ENCODE peak calls at places on chromosomes 1 and 21, in ten cellular contexts. One of them, this sample, is unnamed.

GRCh38 chr1:156368889-156369684 is at the start of gene RHBG:
- DNase-seq in stimulated activated CD8-positive, alpha-beta memory T cell treated with anti-CD3 and anti-CD28 coated beads, Interleukin-4, amount 100 ng/mL, for 4 hours: no peak
- DNase-seq in PC-3: peak
- DNase-seq in EL: peak
- DNase-seq in nucleus accumbens: no peak
- DNase-seq in head of caudate nucleus: no peak
- DNase-seq in HEK293T: no peak
- DNase-seq in astrocyte of the spinal cord: peak
- DNase-seq in midbrain: no peak
- DNase-seq in LHCN-M2: no peak
- DNase-seq in this sample: no peak

GRCh38 chr1:74712863-74713262 is 20.0 kb downstream of the CRYZ start:
- DNase-seq in stimulated activated CD8-positive, alpha-beta memory T cell treated with anti-CD3 and anti-CD28 coated beads, Interleukin-4, amount 100 ng/mL, for 4 hours: no peak
- DNase-seq in PC-3: no peak
- DNase-seq in EL: no peak
- DNase-seq in nucleus accumbens: no peak
- DNase-seq in head of caudate nucleus: no peak
- DNase-seq in HEK293T: no peak
- DNase-seq in astrocyte of the spinal cord: no peak
- DNase-seq in midbrain: peak
- DNase-seq in LHCN-M2: no peak
- DNase-seq in this sample: no peak

GRCh38 chr1:106975944-106976343 is 80.5 kb upstream of the PRMT6 start:
- DNase-seq in stimulated activated CD8-positive, alpha-beta memory T cell treated with anti-CD3 and anti-CD28 coated beads, Interleukin-4, amount 100 ng/mL, for 4 hours: no peak
- DNase-seq in PC-3: peak
- DNase-seq in EL: peak
- DNase-seq in nucleus accumbens: no peak
- DNase-seq in head of caudate nucleus: no peak
- DNase-seq in HEK293T: no peak
- DNase-seq in astrocyte of the spinal cord: no peak
- DNase-seq in midbrain: no peak
- DNase-seq in LHCN-M2: no peak
- DNase-seq in this sample: no peak

GRCh38 chr1:166350490-166350889 is 183.7 kb upstream of the FAM78B start:
- DNase-seq in stimulated activated CD8-positive, alpha-beta memory T cell treated with anti-CD3 and anti-CD28 coated beads, Interleukin-4, amount 100 ng/mL, for 4 hours: no peak
- DNase-seq in PC-3: no peak
- DNase-seq in EL: no peak
- DNase-seq in nucleus accumbens: no peak
- DNase-seq in head of caudate nucleus: no peak
- DNase-seq in HEK293T: peak
- DNase-seq in astrocyte of the spinal cord: no peak
- DNase-seq in midbrain: no peak
- DNase-seq in LHCN-M2: no peak
- DNase-seq in this sample: no peak

GRCh38 chr1:170518185-170518834 is 13.7 kb upstream of the GORAB start:
- DNase-seq in stimulated activated CD8-positive, alpha-beta memory T cell treated with anti-CD3 and anti-CD28 coated beads, Interleukin-4, amount 100 ng/mL, for 4 hours: no peak
- DNase-seq in PC-3: no peak
- DNase-seq in EL: no peak
- DNase-seq in nucleus accumbens: no peak
- DNase-seq in head of caudate nucleus: no peak
- DNase-seq in HEK293T: no peak
- DNase-seq in astrocyte of the spinal cord: no peak
- DNase-seq in midbrain: no peak
- DNase-seq in LHCN-M2: no peak
- DNase-seq in this sample: no peak

GRCh38 chr1:10556430-10557005 is 81.8 kb downstream of the PEX14 start:
- DNase-seq in stimulated activated CD8-positive, alpha-beta memory T cell treated with anti-CD3 and anti-CD28 coated beads, Interleukin-4, amount 100 ng/mL, for 4 hours: no peak
- DNase-seq in PC-3: no peak
- DNase-seq in EL: no peak
- DNase-seq in nucleus accumbens: no peak
- DNase-seq in head of caudate nucleus: no peak
- DNase-seq in HEK293T: peak
- DNase-seq in astrocyte of the spinal cord: no peak
- DNase-seq in midbrain: no peak
- DNase-seq in LHCN-M2: no peak
- DNase-seq in this sample: no peak

GRCh38 chr1:44632511-44633072 is 41.7 kb downstream of the TMEM53 start:
- DNase-seq in stimulated activated CD8-positive, alpha-beta memory T cell treated with anti-CD3 and anti-CD28 coated beads, Interleukin-4, amount 100 ng/mL, for 4 hours: no peak
- DNase-seq in PC-3: no peak
- DNase-seq in EL: no peak
- DNase-seq in nucleus accumbens: no peak
- DNase-seq in head of caudate nucleus: no peak
- DNase-seq in HEK293T: no peak
- DNase-seq in astrocyte of the spinal cord: no peak
- DNase-seq in midbrain: no peak
- DNase-seq in LHCN-M2: no peak
- DNase-seq in this sample: no peak

GRCh38 chr1:112337028-112337531 is 58.9 kb upstream of the CTTNBP2NL start:
- DNase-seq in stimulated activated CD8-positive, alpha-beta memory T cell treated with anti-CD3 and anti-CD28 coated beads, Interleukin-4, amount 100 ng/mL, for 4 hours: no peak
- DNase-seq in PC-3: peak
- DNase-seq in EL: peak
- DNase-seq in nucleus accumbens: no peak
- DNase-seq in head of caudate nucleus: peak
- DNase-seq in HEK293T: peak
- DNase-seq in astrocyte of the spinal cord: no peak
- DNase-seq in midbrain: peak
- DNase-seq in LHCN-M2: peak
- DNase-seq in this sample: no peak

GRCh38 chr1:201882665-201883132 is 6.0 kb upstream of the SHISA4 start:
- DNase-seq in stimulated activated CD8-positive, alpha-beta memory T cell treated with anti-CD3 and anti-CD28 coated beads, Interleukin-4, amount 100 ng/mL, for 4 hours: no peak
- DNase-seq in PC-3: peak
- DNase-seq in EL: peak
- DNase-seq in nucleus accumbens: no peak
- DNase-seq in head of caudate nucleus: peak
- DNase-seq in HEK293T: no peak
- DNase-seq in astrocyte of the spinal cord: peak
- DNase-seq in midbrain: no peak
- DNase-seq in LHCN-M2: peak
- DNase-seq in this sample: no peak

GRCh38 chr1:48916121-48917069 is 139.7 kb upstream of the BEND5 start:
- DNase-seq in stimulated activated CD8-positive, alpha-beta memory T cell treated with anti-CD3 and anti-CD28 coated beads, Interleukin-4, amount 100 ng/mL, for 4 hours: no peak
- DNase-seq in PC-3: peak
- DNase-seq in EL: peak
- DNase-seq in nucleus accumbens: peak
- DNase-seq in head of caudate nucleus: no peak
- DNase-seq in HEK293T: peak
- DNase-seq in astrocyte of the spinal cord: peak
- DNase-seq in midbrain: peak
- DNase-seq in LHCN-M2: peak
- DNase-seq in this sample: no peak

GRCh38 chr1:36941579-36941978 is 92.7 kb downstream of the GRIK3 start:
- DNase-seq in stimulated activated CD8-positive, alpha-beta memory T cell treated with anti-CD3 and anti-CD28 coated beads, Interleukin-4, amount 100 ng/mL, for 4 hours: no peak
- DNase-seq in PC-3: no peak
- DNase-seq in EL: no peak
- DNase-seq in nucleus accumbens: no peak
- DNase-seq in head of caudate nucleus: no peak
- DNase-seq in HEK293T: no peak
- DNase-seq in astrocyte of the spinal cord: no peak
- DNase-seq in midbrain: no peak
- DNase-seq in LHCN-M2: no peak
- DNase-seq in this sample: no peak

GRCh38 chr21:45116066-45116465 is 41.7 kb downstream of the ADARB1 start:
- DNase-seq in stimulated activated CD8-positive, alpha-beta memory T cell treated with anti-CD3 and anti-CD28 coated beads, Interleukin-4, amount 100 ng/mL, for 4 hours: no peak
- DNase-seq in PC-3: no peak
- DNase-seq in EL: no peak
- DNase-seq in nucleus accumbens: no peak
- DNase-seq in head of caudate nucleus: no peak
- DNase-seq in HEK293T: no peak
- DNase-seq in astrocyte of the spinal cord: no peak
- DNase-seq in midbrain: no peak
- DNase-seq in LHCN-M2: no peak
- DNase-seq in this sample: no peak

GRCh38 chr1:42427240-42427639 is 28.6 kb downstream of the ZMYND12 start:
- DNase-seq in stimulated activated CD8-positive, alpha-beta memory T cell treated with anti-CD3 and anti-CD28 coated beads, Interleukin-4, amount 100 ng/mL, for 4 hours: no peak
- DNase-seq in PC-3: peak
- DNase-seq in EL: no peak
- DNase-seq in nucleus accumbens: no peak
- DNase-seq in head of caudate nucleus: no peak
- DNase-seq in HEK293T: no peak
- DNase-seq in astrocyte of the spinal cord: no peak
- DNase-seq in midbrain: no peak
- DNase-seq in LHCN-M2: no peak
- DNase-seq in this sample: no peak

GRCh38 chr1:25486602-25487001 is 55.9 kb downstream of the MACO1 start:
- DNase-seq in stimulated activated CD8-positive, alpha-beta memory T cell treated with anti-CD3 and anti-CD28 coated beads, Interleukin-4, amount 100 ng/mL, for 4 hours: no peak
- DNase-seq in PC-3: no peak
- DNase-seq in EL: peak
- DNase-seq in nucleus accumbens: no peak
- DNase-seq in head of caudate nucleus: no peak
- DNase-seq in HEK293T: no peak
- DNase-seq in astrocyte of the spinal cord: no peak
- DNase-seq in midbrain: no peak
- DNase-seq in LHCN-M2: peak
- DNase-seq in this sample: no peak

GRCh38 chr1:52925571-52926005 is 1.5 kb upstream of the SCP2 start:
- DNase-seq in stimulated activated CD8-positive, alpha-beta memory T cell treated with anti-CD3 and anti-CD28 coated beads, Interleukin-4, amount 100 ng/mL, for 4 hours: no peak
- DNase-seq in PC-3: no peak
- DNase-seq in EL: no peak
- DNase-seq in nucleus accumbens: no peak
- DNase-seq in head of caudate nucleus: no peak
- DNase-seq in HEK293T: no peak
- DNase-seq in astrocyte of the spinal cord: no peak
- DNase-seq in midbrain: no peak
- DNase-seq in LHCN-M2: peak
- DNase-seq in this sample: no peak

GRCh38 chr1:204426035-204426436 is 14.4 kb upstream of the PPP1R15B start:
- DNase-seq in stimulated activated CD8-positive, alpha-beta memory T cell treated with anti-CD3 and anti-CD28 coated beads, Interleukin-4, amount 100 ng/mL, for 4 hours: no peak
- DNase-seq in PC-3: peak
- DNase-seq in EL: peak
- DNase-seq in nucleus accumbens: no peak
- DNase-seq in head of caudate nucleus: no peak
- DNase-seq in HEK293T: no peak
- DNase-seq in astrocyte of the spinal cord: peak
- DNase-seq in midbrain: no peak
- DNase-seq in LHCN-M2: peak
- DNase-seq in this sample: no peak

GRCh38 chr1:89566761-89567174 is 42.1 kb downstream of the LRRC8B start:
- DNase-seq in stimulated activated CD8-positive, alpha-beta memory T cell treated with anti-CD3 and anti-CD28 coated beads, Interleukin-4, amount 100 ng/mL, for 4 hours: no peak
- DNase-seq in PC-3: no peak
- DNase-seq in EL: no peak
- DNase-seq in nucleus accumbens: peak
- DNase-seq in head of caudate nucleus: peak
- DNase-seq in HEK293T: peak
- DNase-seq in astrocyte of the spinal cord: peak
- DNase-seq in midbrain: peak
- DNase-seq in LHCN-M2: peak
- DNase-seq in this sample: no peak

GRCh38 chr1:223007250-223007649 is 135.8 kb downstream of the TLR5 start:
- DNase-seq in stimulated activated CD8-positive, alpha-beta memory T cell treated with anti-CD3 and anti-CD28 coated beads, Interleukin-4, amount 100 ng/mL, for 4 hours: no peak
- DNase-seq in PC-3: no peak
- DNase-seq in EL: no peak
- DNase-seq in nucleus accumbens: no peak
- DNase-seq in head of caudate nucleus: no peak
- DNase-seq in HEK293T: no peak
- DNase-seq in astrocyte of the spinal cord: peak
- DNase-seq in midbrain: no peak
- DNase-seq in LHCN-M2: no peak
- DNase-seq in this sample: no peak

GRCh38 chr1:157117527-157118057 is 18.0 kb upstream of the ETV3L start:
- DNase-seq in stimulated activated CD8-positive, alpha-beta memory T cell treated with anti-CD3 and anti-CD28 coated beads, Interleukin-4, amount 100 ng/mL, for 4 hours: no peak
- DNase-seq in PC-3: no peak
- DNase-seq in EL: no peak
- DNase-seq in nucleus accumbens: no peak
- DNase-seq in head of caudate nucleus: no peak
- DNase-seq in HEK293T: no peak
- DNase-seq in astrocyte of the spinal cord: no peak
- DNase-seq in midbrain: no peak
- DNase-seq in LHCN-M2: no peak
- DNase-seq in this sample: no peak

GRCh38 chr1:39392851-39393573 is 98.4 kb upstream of the BMP8A start:
- DNase-seq in stimulated activated CD8-positive, alpha-beta memory T cell treated with anti-CD3 and anti-CD28 coated beads, Interleukin-4, amount 100 ng/mL, for 4 hours: no peak
- DNase-seq in PC-3: no peak
- DNase-seq in EL: no peak
- DNase-seq in nucleus accumbens: no peak
- DNase-seq in head of caudate nucleus: no peak
- DNase-seq in HEK293T: no peak
- DNase-seq in astrocyte of the spinal cord: no peak
- DNase-seq in midbrain: no peak
- DNase-seq in LHCN-M2: no peak
- DNase-seq in this sample: no peak

GRCh38 chr1:94698759-94699502 is 121.2 kb upstream of the SLC44A3 start:
- DNase-seq in stimulated activated CD8-positive, alpha-beta memory T cell treated with anti-CD3 and anti-CD28 coated beads, Interleukin-4, amount 100 ng/mL, for 4 hours: no peak
- DNase-seq in PC-3: peak
- DNase-seq in EL: peak
- DNase-seq in nucleus accumbens: no peak
- DNase-seq in head of caudate nucleus: no peak
- DNase-seq in HEK293T: no peak
- DNase-seq in astrocyte of the spinal cord: peak
- DNase-seq in midbrain: no peak
- DNase-seq in LHCN-M2: peak
- DNase-seq in this sample: no peak

GRCh38 chr1:66505671-66506392 is 28.1 kb upstream of the SGIP1 start:
- DNase-seq in stimulated activated CD8-positive, alpha-beta memory T cell treated with anti-CD3 and anti-CD28 coated beads, Interleukin-4, amount 100 ng/mL, for 4 hours: no peak
- DNase-seq in PC-3: no peak
- DNase-seq in EL: peak
- DNase-seq in nucleus accumbens: no peak
- DNase-seq in head of caudate nucleus: no peak
- DNase-seq in HEK293T: no peak
- DNase-seq in astrocyte of the spinal cord: peak
- DNase-seq in midbrain: no peak
- DNase-seq in LHCN-M2: peak
- DNase-seq in this sample: peak

GRCh38 chr1:11880911-11881748 is 22.4 kb upstream of the NPPB start:
- DNase-seq in stimulated activated CD8-positive, alpha-beta memory T cell treated with anti-CD3 and anti-CD28 coated beads, Interleukin-4, amount 100 ng/mL, for 4 hours: no peak
- DNase-seq in PC-3: no peak
- DNase-seq in EL: no peak
- DNase-seq in nucleus accumbens: peak
- DNase-seq in head of caudate nucleus: peak
- DNase-seq in HEK293T: no peak
- DNase-seq in astrocyte of the spinal cord: no peak
- DNase-seq in midbrain: peak
- DNase-seq in LHCN-M2: no peak
- DNase-seq in this sample: peak

GRCh38 chr1:1954831-1955441 is 35.9 kb upstream of the TMEM52 start:
- DNase-seq in stimulated activated CD8-positive, alpha-beta memory T cell treated with anti-CD3 and anti-CD28 coated beads, Interleukin-4, amount 100 ng/mL, for 4 hours: no peak
- DNase-seq in PC-3: no peak
- DNase-seq in EL: no peak
- DNase-seq in nucleus accumbens: no peak
- DNase-seq in head of caudate nucleus: no peak
- DNase-seq in HEK293T: peak
- DNase-seq in astrocyte of the spinal cord: no peak
- DNase-seq in midbrain: no peak
- DNase-seq in LHCN-M2: no peak
- DNase-seq in this sample: peak

GRCh38 chr1:221520250-221520649 is 221.6 kb downstream of the DUSP10 start:
- DNase-seq in stimulated activated CD8-positive, alpha-beta memory T cell treated with anti-CD3 and anti-CD28 coated beads, Interleukin-4, amount 100 ng/mL, for 4 hours: no peak
- DNase-seq in PC-3: no peak
- DNase-seq in EL: no peak
- DNase-seq in nucleus accumbens: no peak
- DNase-seq in head of caudate nucleus: no peak
- DNase-seq in HEK293T: no peak
- DNase-seq in astrocyte of the spinal cord: no peak
- DNase-seq in midbrain: no peak
- DNase-seq in LHCN-M2: no peak
- DNase-seq in this sample: no peak

GRCh38 chr1:45275054-45275453 is 51.6 kb upstream of the HPDL start:
- DNase-seq in stimulated activated CD8-positive, alpha-beta memory T cell treated with anti-CD3 and anti-CD28 coated beads, Interleukin-4, amount 100 ng/mL, for 4 hours: no peak
- DNase-seq in PC-3: no peak
- DNase-seq in EL: no peak
- DNase-seq in nucleus accumbens: no peak
- DNase-seq in head of caudate nucleus: no peak
- DNase-seq in HEK293T: no peak
- DNase-seq in astrocyte of the spinal cord: no peak
- DNase-seq in midbrain: peak
- DNase-seq in LHCN-M2: no peak
- DNase-seq in this sample: no peak

GRCh38 chr1:204045430-204045829 is 27.5 kb upstream of the SOX13 start:
- DNase-seq in stimulated activated CD8-positive, alpha-beta memory T cell treated with anti-CD3 and anti-CD28 coated beads, Interleukin-4, amount 100 ng/mL, for 4 hours: no peak
- DNase-seq in PC-3: no peak
- DNase-seq in EL: no peak
- DNase-seq in nucleus accumbens: no peak
- DNase-seq in head of caudate nucleus: no peak
- DNase-seq in HEK293T: no peak
- DNase-seq in astrocyte of the spinal cord: no peak
- DNase-seq in midbrain: no peak
- DNase-seq in LHCN-M2: no peak
- DNase-seq in this sample: no peak

GRCh38 chr1:153804112-153804511 is 28.9 kb downstream of the SLC27A3 start:
- DNase-seq in stimulated activated CD8-positive, alpha-beta memory T cell treated with anti-CD3 and anti-CD28 coated beads, Interleukin-4, amount 100 ng/mL, for 4 hours: no peak
- DNase-seq in PC-3: no peak
- DNase-seq in EL: no peak
- DNase-seq in nucleus accumbens: no peak
- DNase-seq in head of caudate nucleus: no peak
- DNase-seq in HEK293T: no peak
- DNase-seq in astrocyte of the spinal cord: no peak
- DNase-seq in midbrain: no peak
- DNase-seq in LHCN-M2: no peak
- DNase-seq in this sample: no peak

This sample was measured in aorta.